ENCODE peak calls at places on chromosome 10, in eight cellular contexts. Y, L, B, A, S, T, E and J are unnamed samples.

GRCh38 chr10:20017961-20018360 is 201.7 kb downstream of the PLXDC2 start:
- DNase-seq in Y (no peak), L (no peak), B (no peak), A (no peak), S (peak), T (peak), E (no peak), J (no peak)

GRCh38 chr10:95262763-95263518 is 27.9 kb downstream of the PDLIM1 start:
- DNase-seq in Y (no peak), L (no peak), B (no peak), A (no peak), S (no peak), T (no peak), E (no peak), J (no peak)

GRCh38 chr10:70607936-70608335 is 5.4 kb upstream of the PRF1 start:
- DNase-seq in Y (no peak), L (no peak), B (no peak), A (no peak), S (no peak), T (no peak), E (no peak), J (no peak)

GRCh38 chr10:71844084-71844483 is 7.0 kb downstream of the PSAP start:
- DNase-seq in Y (no peak), L (no peak), B (no peak), A (no peak), S (no peak), T (no peak), E (no peak), J (no peak)

GRCh38 chr10:28984431-28984830 is 304.4 kb upstream of the LYZL1 start:
- DNase-seq in Y (peak), L (no peak), B (no peak), A (no peak), S (peak), T (peak), E (peak), J (no peak)

GRCh38 chr10:61465216-61465496 is 12.0 kb upstream of the TMEM26 start:
- DNase-seq in Y (no peak), L (no peak), B (no peak), A (no peak), S (no peak), T (no peak), E (no peak), J (no peak)

GRCh38 chr10:96043895-96044580 is 655 bp downstream of the CCNJ start:
- DNase-seq in Y (peak), L (peak), B (peak), A (peak), S (peak), T (peak), E (peak), J (no peak)

GRCh38 chr10:74754397-74754796 is 72.0 kb upstream of the KAT6B start:
- DNase-seq in Y (no peak), L (no peak), B (no peak), A (no peak), S (peak), T (no peak), E (no peak), J (no peak)

GRCh38 chr10:71361581-71361980 is 35.1 kb upstream of the CDH23 start:
- DNase-seq in Y (no peak), L (no peak), B (no peak), A (no peak), S (no peak), T (no peak), E (no peak), J (no peak)

GRCh38 chr10:71531485-71532446 is 135.0 kb downstream of the CDH23 start:
- DNase-seq in Y (no peak), L (peak), B (peak), A (no peak), S (no peak), T (no peak), E (no peak), J (peak)

GRCh38 chr10:43396061-43396927 is 12.7 kb downstream of the HNRNPF start:
- DNase-seq in Y (peak), L (peak), B (peak), A (peak), S (peak), T (peak), E (peak), J (no peak)